ENCODE peak calls at places on chromosomes 4 and X, in four cellular contexts. J is stimulated activated CD8-positive, alpha-beta memory T cell treated with anti-CD3 and anti-CD28 coated beads, Interleukin-15, amount 100 ng/mL, for 24 hours; L is stimulated activated CD4-positive, alpha-beta T cell treated with anti-CD3 and anti-CD28 coated beads, Interleukin-15, amount 100 ng/mL, for 1 hour; O is non-pigmented ciliary epithelial cell. V is an unnamed sample.

GRCh38 chr4:45987858-45988257 is 136.0 kb downstream of the GABRG1 start:
- DNase-seq in J (no peak), L (no peak), O (no peak), V (no peak)

GRCh38 chr4:47122592-47123291 is 91.4 kb downstream of the GABRB1 start:
- DNase-seq in J (no peak), L (no peak), O (peak; percentile 48), V (peak; percentile 70)

GRCh38 chrX:45771114-45771513 is 570.4 kb upstream of the DIPK2B start:
- DNase-seq in J (no peak), L (no peak), O (peak; percentile 87), V (peak; percentile 62)

GRCh38 chr4:76087007-76087769 is 12.7 kb downstream of the ART3 start:
- DNase-seq in J (no peak), L (no peak), O (no peak), V (peak; percentile 16)

GRCh38 chr4:23981328-23981727 is 91.5 kb upstream of the PPARGC1A start:
- DNase-seq in J (no peak), L (no peak), O (no peak), V (peak; percentile 23)

GRCh38 chr4:176191974-176192373 is 3.4 kb downstream of the SPATA4 start:
- DNase-seq in J (no peak), L (no peak), O (no peak), V (no peak)

GRCh38 chrX:107729558-107730297 is 45.9 kb downstream of the TSC22D3 start:
- DNase-seq in J (no peak), L (no peak), O (no peak), V (no peak)

GRCh38 chrX:46588263-46588662 is 14.7 kb downstream of the CHST7 start:
- DNase-seq in J (no peak), L (no peak), O (no peak), V (peak; percentile 53)

GRCh38 chr4:153234923-153235322 is 30.7 kb downstream of the TRIM2 start:
- DNase-seq in J (no peak), L (no peak), O (no peak), V (no peak)

GRCh38 chr4:176102414-176102813 is 36.8 kb downstream of the WDR17 start:
- DNase-seq in J (no peak), L (no peak), O (no peak), V (no peak)

GRCh38 chrX:136271300-136271699 is 20.1 kb upstream of the MAP7D3 start:
- DNase-seq in J (no peak), L (no peak), O (no peak), V (no peak)

GRCh38 chrX:20382518-20383291 is 116.0 kb upstream of the RPS6KA3 start:
- DNase-seq in J (no peak), L (no peak), O (no peak), V (no peak)

GRCh38 chr4:37970702-37971101 is 10.5 kb downstream of the PTTG2 start:
- DNase-seq in J (no peak), L (peak; percentile 58), O (no peak), V (no peak)

GRCh38 chr4:70559216-70559830 is 32.7 kb upstream of the AMBN start:
- DNase-seq in J (no peak), L (no peak), O (peak; percentile 17), V (peak; percentile 23)

V was measured in astrocyte of the cerebellum.